ENCODE peak calls at places on chromosome 3, in seven cellular contexts. G, O, Y, I, U, M and P are unnamed samples.

GRCh38 chr3:6228958-6229683 is 631.8 kb upstream of the GRM7 start:
- DNase-seq in Y (no peak), G (no peak), O (no peak), I (no peak), M (no peak), U (no peak), P (no peak)

GRCh38 chr3:138234401-138235179 is 47.5 kb downstream of the ARMC8 start:
- DNase-seq in Y (no peak), I (peak; percentile 63), G (no peak), O (no peak), U (peak; percentile 7), M (no peak), P (no peak)

GRCh38 chr3:88180398-88180999 is 30.7 kb downstream of the C3orf38 start:
- DNase-seq in Y (no peak), M (peak; percentile 83), G (no peak), O (peak; percentile 35), I (peak; percentile 53), U (peak; percentile 72), P (no peak)

GRCh38 chr3:171101982-171102610 is 75.6 kb upstream of the SLC2A2 start:
- DNase-seq in U (peak; percentile 78), G (no peak), Y (no peak), M (no peak), O (no peak), I (peak; percentile 72), P (no peak)

GRCh38 chr3:124101643-124102042 is 109.7 kb upstream of the ROPN1 start:
- DNase-seq in Y (no peak), M (no peak), U (no peak), O (no peak), I (no peak), G (no peak), P (no peak)

GRCh38 chr3:36907911-36908646 is 36.8 kb downstream of the TRANK1 start:
- DNase-seq in M (peak; percentile 30), I (peak; percentile 71), O (peak; percentile 47), G (no peak), Y (no peak), U (peak; percentile 79), P (no peak)

GRCh38 chr3:79664444-79664843 is 103.4 kb downstream of the ROBO1 start:
- DNase-seq in M (no peak), Y (no peak), G (no peak), O (no peak), U (no peak), I (no peak), P (no peak)

GRCh38 chr3:127970966-127971592 is 56.0 kb downstream of the KBTBD12 start:
- DNase-seq in O (peak; percentile 55), G (peak; percentile 53), U (peak; percentile 72), Y (peak; percentile 37), I (peak; percentile 61), M (peak; percentile 52), P (no peak)

GRCh38 chr3:26376131-26376530 is 246.4 kb upstream of the LRRC3B start:
- DNase-seq in G (no peak), O (peak; percentile 28), Y (no peak), M (no peak), I (no peak), U (no peak), P (no peak)

GRCh38 chr3:174329321-174329720 is 529.8 kb upstream of the NAALADL2 start:
- DNase-seq in O (no peak), U (peak; percentile 93), I (peak; percentile 49), Y (no peak), G (no peak), M (no peak), P (no peak)

GRCh38 chr3:31908391-31909097 is 72.5 kb downstream of the OSBPL10 start:
- DNase-seq in G (no peak), U (no peak), O (no peak), M (no peak), Y (no peak), I (peak; percentile 20), P (no peak)

GRCh38 chr3:135980343-135980742 is 14.8 kb downstream of the PPP2R3A start:
- DNase-seq in U (no peak), I (no peak), O (no peak), G (no peak), Y (no peak), M (no peak), P (no peak)

GRCh38 chr3:159472611-159473010 is 516.0 kb upstream of the IL12A start:
- DNase-seq in Y (no peak), M (no peak), G (no peak), I (no peak), O (no peak), U (no peak), P (no peak)

GRCh38 chr3:157958471-157958870 is 147.7 kb downstream of the SHOX2 start:
- DNase-seq in G (no peak), O (no peak), I (no peak), M (no peak), Y (no peak), U (no peak), P (no peak)

GRCh38 chr3:78610462-78611125 is 1157.2 kb downstream of the ROBO1 start:
- DNase-seq in M (no peak), Y (no peak), I (no peak), U (peak; percentile 10), G (no peak), O (no peak), P (no peak)

GRCh38 chr3:142027295-142027694 is 122.0 kb downstream of the TFDP2 start:
- DNase-seq in G (no peak), I (peak; percentile 14), M (peak; percentile 20), U (no peak), O (no peak), Y (no peak), P (no peak)